ENCODE peak calls at places on chromosomes 13 and 19, in seven cellular contexts. B is HL-60; G is endothelial cell; R is heart left ventricle; M is cardiac muscle cell; Q is CD4-positive, alpha-beta T cell; X is thoracic aorta. A is an unnamed sample.
A peak's percentile ranks its signal among the peaks of the same experiment; 100 is the strongest.

GRCh38 chr19:17268754-17269153 is 1.5 kb downstream of the BABAM1 start:
- DNase-seq in B (no peak), G (no peak), R (no peak), M (no peak), Q (no peak), X (no peak), A (no peak)

GRCh38 chr19:45468803-45469131 is 971 bp downstream of the FOSB start:
- DNase-seq in B (no peak), G (no peak), R (no peak), M (no peak), Q (no peak), X (no peak), A (no peak)

GRCh38 chr13:41546372-41547252 is 89.3 kb downstream of the RGCC start:
- DNase-seq in B (no peak), G (no peak), R (no peak), M (peak; percentile 36), Q (no peak), X (no peak), A (no peak)

GRCh38 chr19:41479757-41480191 is 36.8 kb downstream of the ERICH4 start:
- DNase-seq in B (no peak), G (no peak), R (peak; percentile 60), M (peak; percentile 76), Q (no peak), X (no peak), A (peak; percentile 30)

GRCh38 chr13:36998624-36999041 is 507 bp downstream of the ALG5 start:
- DNase-seq in B (no peak), G (peak; percentile 25), R (peak; percentile 35), M (peak; percentile 8), Q (peak; percentile 9), X (no peak), A (no peak)

GRCh38 chr13:73258396-73258795 is 199.6 kb downstream of the KLF5 start:
- DNase-seq in B (no peak), G (no peak), R (no peak), M (peak; percentile 55), Q (no peak), X (no peak), A (no peak)

GRCh38 chr19:38213911-38214625 is 10.0 kb downstream of the DPF1 start:
- DNase-seq in B (no peak), G (no peak), R (no peak), M (peak; percentile 29), Q (peak; percentile 16), X (no peak), A (no peak)

GRCh38 chr13:44801990-44802389 is 187.3 kb downstream of the NUFIP1 start:
- DNase-seq in B (peak; percentile 50), G (no peak), R (no peak), M (peak; percentile 84), Q (no peak), X (no peak), A (no peak)

GRCh38 chr19:9323557-9323918 is 441 bp upstream of the ZNF559 start:
- DNase-seq in B (peak; percentile 50), G (no peak), R (peak; percentile 79), M (peak; percentile 91), Q (no peak), X (peak; percentile 14), A (no peak)

GRCh38 chr19:21022996-21023395 is 2.5 kb downstream of the ZNF430 start:
- DNase-seq in B (no peak), G (no peak), R (no peak), M (peak; percentile 32), Q (no peak), X (no peak), A (no peak)

GRCh38 chr13:32385369-32385768 is 42.6 kb downstream of the N4BP2L1 start:
- DNase-seq in B (no peak), G (no peak), R (no peak), M (no peak), Q (no peak), X (no peak), A (no peak)

GRCh38 chr13:48594080-48594815 is 59.5 kb upstream of the CYSLTR2 start:
- DNase-seq in B (no peak), G (no peak), R (no peak), M (no peak), Q (no peak), X (no peak), A (no peak)

GRCh38 chr19:10966809-10967208 is 6.0 kb downstream of the SMARCA4 start:
- DNase-seq in B (no peak), G (no peak), R (no peak), M (no peak), Q (no peak), X (no peak), A (no peak)

GRCh38 chr19:21322528-21322927 is 6.7 kb downstream of the ZNF708 start:
- DNase-seq in B (no peak), G (no peak), R (peak; percentile 30), M (peak; percentile 64), Q (no peak), X (no peak), A (no peak)

GRCh38 chr13:25571237-25571636 is 199.5 kb downstream of the ATP8A2 start:
- DNase-seq in B (no peak), G (no peak), R (no peak), M (no peak), Q (no peak), X (no peak), A (no peak)
- TF ChIP-seq CTCF in B (no peak), G (no peak), R (no peak), M (no peak), Q (no peak), X (no peak), A (no peak)

DNA sequence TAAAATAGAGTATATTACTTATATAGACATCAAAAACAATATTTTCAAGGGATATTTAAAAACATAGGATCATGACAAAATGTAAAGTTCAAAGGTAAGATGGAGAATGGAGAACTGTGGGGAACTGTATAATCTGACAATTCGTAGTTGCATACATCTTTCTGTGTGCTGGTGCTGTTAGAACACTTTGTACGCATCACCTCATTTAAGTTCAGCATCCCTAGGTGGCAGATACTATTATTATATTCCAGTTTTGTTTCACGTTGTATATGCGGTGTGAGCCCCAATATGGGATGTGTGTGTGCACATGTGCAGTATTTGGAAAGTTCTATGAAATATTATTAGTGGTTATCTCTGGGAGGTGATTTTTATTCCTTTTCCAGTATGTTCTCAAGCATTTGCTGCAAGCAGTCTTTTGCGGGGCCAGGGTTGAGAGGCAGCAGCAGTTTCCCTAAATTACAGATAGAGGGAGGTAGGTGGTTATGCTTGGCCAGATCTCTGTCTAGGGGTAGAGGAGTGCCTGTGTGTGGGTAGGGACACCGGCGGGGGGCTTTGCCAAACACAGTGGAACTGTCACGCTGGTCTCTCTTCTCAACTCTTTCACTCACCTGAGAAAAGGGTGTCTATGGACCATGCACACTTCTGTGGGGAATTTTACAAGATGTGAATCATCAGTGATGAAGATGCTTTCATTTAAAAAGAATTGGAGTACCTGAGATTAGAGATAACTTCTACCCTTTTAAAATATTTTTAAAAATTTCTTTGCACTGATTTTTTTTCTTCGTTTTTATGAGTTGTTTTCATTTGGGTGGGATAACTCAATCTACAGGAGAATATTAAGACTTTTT is 55.6 kb upstream of the ALOX5AP start:
- DNase-seq in B (no peak), G (peak; percentile 37), R (peak; percentile 33), M (peak; percentile 59), Q (peak; percentile 21), X (no peak), A (no peak)
- TF ChIP-seq CTCF in B (peak; percentile 80), G (peak; percentile 30), R (peak; percentile 53), M (peak; percentile 78), Q (peak; percentile 53), X (peak; percentile 53), A (no peak)

GRCh38 chr13:114110091-114110829 is 22.2 kb downstream of the RASA3 start:
- DNase-seq in B (peak; percentile 83), G (peak; percentile 74), R (no peak), M (no peak), Q (peak; percentile 72), X (no peak), A (peak; percentile 22)
- TF ChIP-seq CTCF in B (peak; percentile 45), G (peak; percentile 16), R (no peak), M (no peak), Q (peak; percentile 67), X (no peak), A (no peak)

GRCh38 chr19:48999481-49000325 is 6.0 kb downstream of the RUVBL2 start:
- DNase-seq in B (no peak), G (peak; percentile 83), R (no peak), M (peak; percentile 80), Q (peak; percentile 62), X (no peak), A (no peak)
- TF ChIP-seq CTCF in B (peak; percentile 41), G (peak; percentile 72), R (peak; percentile 43), M (peak; percentile 83), Q (peak; percentile 63), X (peak; percentile 45), A (no peak)

GRCh38 chr19:14678199-14678598 is 3.6 kb upstream of the ADGRE3 start:
- DNase-seq in B (no peak), G (no peak), R (no peak), M (no peak), Q (no peak), X (no peak), A (no peak)

GRCh38 chr19:14682084-14682483 is 7.4 kb upstream of the ADGRE3 start:
- DNase-seq in B (no peak), G (no peak), R (no peak), M (no peak), Q (no peak), X (no peak), A (no peak)

GRCh38 chr19:14686411-14686810 is 3.4 kb upstream of the ZNF333 start:
- DNase-seq in B (peak; percentile 47), G (no peak), R (no peak), M (peak; percentile 30), Q (no peak), X (no peak), A (no peak)

GRCh38 chr19:14677464-14677863 is 2.8 kb upstream of the ADGRE3 start:
- DNase-seq in B (no peak), G (no peak), R (no peak), M (no peak), Q (no peak), X (no peak), A (no peak)

DNA sequence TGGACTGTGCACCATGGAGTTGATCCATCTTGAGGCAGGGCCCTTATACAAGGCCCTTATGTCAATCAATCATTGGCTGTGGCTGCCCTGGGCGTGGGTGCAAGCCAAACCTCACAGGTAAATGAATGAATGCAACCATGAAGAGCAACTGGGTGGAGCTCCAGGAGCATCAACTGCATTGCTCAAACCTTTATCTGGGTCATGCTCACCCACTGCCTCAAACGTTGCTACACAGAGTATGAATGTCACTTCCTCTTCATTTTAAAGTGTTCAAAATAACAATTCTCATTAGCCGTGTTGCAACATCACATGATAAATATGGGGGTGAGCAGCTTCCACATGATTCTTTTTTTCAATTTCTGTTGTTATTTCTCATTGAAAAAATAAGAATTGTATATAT is 6.4 kb upstream of the ZNF333 start:
- DNase-seq in B (peak; percentile 74), G (no peak), R (no peak), M (no peak), Q (no peak), X (no peak), A (no peak)
- TF ChIP-seq CTCF in B (no peak), G (no peak), R (no peak), M (no peak), Q (no peak), X (no peak), A (no peak)

GRCh38 chr13:26716984-26717383 is 43.6 kb downstream of the GPR12 start:
- DNase-seq in B (no peak), G (no peak), R (no peak), M (no peak), Q (no peak), X (no peak), A (no peak)
- TF ChIP-seq CTCF in B (no peak), G (no peak), R (no peak), M (no peak), Q (no peak), X (no peak), A (no peak)